ENCODE peak calls at places on chromosomes 2 and 18, in four cellular contexts. K is HEK293T, B is GM12878, C is K562. A is an unnamed sample.

GRCh38 chr18:34801769-34802168 is 91.7 kb downstream of the DTNA start:
- DNase-seq in K (no peak), B (no peak), C (no peak), A (no peak)

GRCh38 chr2:225466891-225467604 is 67.5 kb downstream of the NYAP2 start:
- DNase-seq in K (no peak), B (no peak), C (peak), A (no peak)

GRCh38 chr2:43842866-43843226 is 4.1 kb downstream of the ABCG8 start:
- DNase-seq in K (peak), B (no peak), C (no peak), A (no peak)

GRCh38 chr2:16012626-16013501 is 72.5 kb downstream of the MYCN start:
- DNase-seq in K (no peak), B (no peak), C (no peak), A (no peak)

GRCh38 chr2:118050386-118050785 is 36.5 kb upstream of the CCDC93 start:
- DNase-seq in K (peak), B (no peak), C (no peak), A (no peak)

GRCh38 chr2:15145046-15145817 is 415.9 kb downstream of the NBAS start:
- DNase-seq in K (no peak), B (no peak), C (no peak), A (no peak)

GRCh38 chr2:241974096-241974495 is 104.6 kb downstream of the RTP5 start:
- DNase-seq in K (no peak), B (no peak), C (no peak), A (no peak)

GRCh38 chr2:179953359-179953758 is 53.7 kb downstream of the CWC22 start:
- DNase-seq in K (no peak), B (no peak), C (no peak), A (no peak)

GRCh38 chr2:62814132-62814531 is 108.6 kb downstream of the EHBP1 start:
- DNase-seq in K (no peak), B (no peak), C (peak), A (no peak)

GRCh38 chr2:147829106-147829505 is 15.7 kb upstream of the ACVR2A start:
- DNase-seq in K (no peak), B (no peak), C (peak), A (no peak)

DNA sequence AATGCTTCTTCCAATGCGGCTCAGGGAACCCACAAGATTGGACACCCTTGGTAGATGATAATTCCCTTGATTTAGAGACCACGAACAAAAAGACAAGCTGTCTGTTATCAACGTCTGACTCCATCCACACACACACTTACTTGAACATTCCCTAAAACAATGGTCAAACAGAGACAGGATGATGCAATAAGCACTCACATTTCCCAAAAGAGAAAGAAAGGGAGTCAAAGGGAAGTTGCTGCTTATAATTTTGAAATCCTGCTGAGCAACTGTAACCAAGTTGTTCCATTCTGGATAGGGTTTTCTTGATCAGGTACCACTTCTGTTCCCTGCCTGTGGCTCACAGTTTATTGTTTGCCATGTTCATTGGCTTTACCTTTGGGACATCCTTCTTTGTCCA is 571.3 kb upstream of the CNTNAP5 start:
- DNase-seq in K (no peak), B (no peak), C (no peak), A (no peak)
- TF ChIP-seq FOXK2 in K (no peak), B (no peak), C (no peak), A (no peak)

DNA sequence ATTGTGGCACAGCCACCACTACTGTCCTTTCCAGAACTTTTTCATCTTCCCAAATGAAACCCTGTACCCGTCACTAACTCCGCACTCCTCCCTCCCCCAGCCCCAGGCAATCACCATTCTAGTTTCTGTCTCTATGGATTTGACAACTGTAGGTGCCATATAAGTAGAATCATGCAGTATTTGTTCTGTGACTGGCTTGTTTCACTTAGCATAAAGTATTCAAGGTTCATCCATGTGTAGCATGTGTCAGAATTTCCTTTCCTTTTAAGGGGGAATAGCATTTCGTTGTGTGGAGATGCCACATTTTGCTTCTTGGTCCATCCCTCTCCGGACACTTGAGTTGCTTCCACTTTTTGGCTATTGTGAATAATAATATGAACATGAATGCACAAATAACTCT is 842 bp upstream of the CKAP2L start:
- DNase-seq in K (no peak), B (no peak), C (no peak), A (no peak)
- TF ChIP-seq FOXK2 in K (no peak), B (no peak), C (no peak), A (no peak)

DNA sequence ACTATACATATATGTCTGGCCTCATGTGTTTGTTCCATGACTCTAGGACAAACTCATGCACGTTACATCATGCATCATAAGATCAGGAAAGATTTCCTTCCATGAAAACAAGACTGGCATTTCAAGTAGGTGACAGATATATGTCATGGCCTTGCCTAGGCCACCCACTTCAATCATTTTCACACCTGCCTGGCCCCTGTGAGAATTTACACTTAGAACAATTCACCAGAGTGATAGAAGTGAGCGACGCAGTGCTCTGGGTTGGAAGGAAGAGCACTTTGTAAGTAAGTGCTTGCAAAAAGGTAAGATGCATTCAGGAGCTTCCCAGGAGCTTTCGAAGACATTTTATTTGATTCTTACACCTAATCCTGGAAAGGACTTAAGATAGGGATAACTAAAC is 39.5 kb downstream of the TMEM163 start:
- DNase-seq in K (no peak), B (no peak), C (no peak), A (no peak)
- TF ChIP-seq FOXK2 in K (no peak), B (no peak), C (no peak), A (no peak)

GRCh38 chr2:85938456-85938855 is 49.7 kb upstream of the ST3GAL5 start:
- DNase-seq in K (no peak), B (no peak), C (no peak), A (no peak)
- TF ChIP-seq FOXK2 in K (no peak), B (no peak), C (no peak), A (no peak)

GRCh38 chr2:240567137-240567871 is 980 bp upstream of the RNPEPL1 start:
- DNase-seq in K (no peak), B (no peak), C (peak), A (no peak)

GRCh38 chr2:240564191-240564570 is 4.0 kb downstream of the DUSP28 start:
- DNase-seq in K (no peak), B (no peak), C (no peak), A (no peak)

GRCh38 chr2:240566203-240567136 is 1.8 kb upstream of the RNPEPL1 start:
- DNase-seq in K (peak), B (peak), C (peak), A (peak)

GRCh38 chr2:240565267-240566202 is 2.7 kb upstream of the RNPEPL1 start:
- DNase-seq in K (no peak), B (peak), C (peak), A (peak)

GRCh38 chr2:240564571-240565266 is 3.6 kb upstream of the RNPEPL1 start:
- DNase-seq in K (no peak), B (no peak), C (peak), A (no peak)
- TF ChIP-seq FOXK2 in K (no peak), B (no peak), C (peak), A (no peak)

GRCh38 chr2:121638333-121638732 is 10.9 kb downstream of the CLASP1 start:
- DNase-seq in K (no peak), B (no peak), C (no peak), A (peak)

GRCh38 chr2:121634354-121635307 is 14.6 kb downstream of the CLASP1 start:
- DNase-seq in K (no peak), B (no peak), C (no peak), A (no peak)

GRCh38 chr2:121635371-121635770 is 13.9 kb downstream of the CLASP1 start:
- DNase-seq in K (no peak), B (no peak), C (no peak), A (no peak)

GRCh38 chr2:121627525-121628050 is 21.7 kb downstream of the CLASP1 start:
- DNase-seq in K (no peak), B (no peak), C (peak), A (no peak)

GRCh38 chr2:121633463-121633862 is 15.8 kb downstream of the CLASP1 start:
- DNase-seq in K (no peak), B (no peak), C (no peak), A (no peak)
- TF ChIP-seq FOXK2 in K (no peak), B (no peak), C (no peak), A (no peak)

DNA sequence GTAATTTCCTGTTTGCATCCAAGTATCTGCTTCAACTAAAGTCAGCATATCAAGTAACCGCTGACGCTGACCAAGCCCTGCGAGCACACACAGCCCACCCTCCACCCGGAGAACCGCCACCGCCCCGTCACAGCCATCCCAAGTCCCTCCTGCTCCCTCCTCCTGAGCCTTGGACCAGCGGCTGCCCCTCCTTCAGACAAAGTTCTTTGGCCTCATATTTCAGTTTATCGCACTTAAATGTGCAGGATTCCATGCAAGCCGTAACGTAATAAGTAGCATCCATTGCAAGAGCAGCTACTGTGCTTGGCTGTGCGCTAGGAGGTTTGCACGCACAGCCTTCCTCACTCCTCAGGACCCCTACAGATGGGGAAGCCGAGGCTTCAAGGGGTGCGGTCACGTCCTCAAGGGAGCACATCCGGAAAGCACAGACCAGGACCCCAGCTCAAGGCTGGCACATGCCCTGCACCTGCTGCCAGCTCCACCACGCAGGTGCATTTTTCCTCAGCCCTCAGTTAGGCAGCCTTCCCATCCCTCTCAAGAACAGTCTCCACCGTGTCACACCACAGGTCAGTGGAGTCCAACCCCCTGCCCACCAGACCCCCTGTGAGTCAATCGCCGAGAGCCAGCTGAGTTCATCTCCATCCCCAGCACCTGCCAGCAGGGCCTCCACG is 17.1 kb downstream of the PXDN start:
- DNase-seq in K (peak), B (no peak), C (no peak), A (no peak)
- TF ChIP-seq FOXK2 in K (no peak), B (no peak), C (no peak), A (no peak)

GRCh38 chr2:113851640-113852039 is 38.2 kb upstream of the ACTR3 start:
- DNase-seq in K (no peak), B (no peak), C (no peak), A (no peak)
- TF ChIP-seq FOXK2 in K (no peak), B (no peak), C (no peak), A (no peak)

DNA sequence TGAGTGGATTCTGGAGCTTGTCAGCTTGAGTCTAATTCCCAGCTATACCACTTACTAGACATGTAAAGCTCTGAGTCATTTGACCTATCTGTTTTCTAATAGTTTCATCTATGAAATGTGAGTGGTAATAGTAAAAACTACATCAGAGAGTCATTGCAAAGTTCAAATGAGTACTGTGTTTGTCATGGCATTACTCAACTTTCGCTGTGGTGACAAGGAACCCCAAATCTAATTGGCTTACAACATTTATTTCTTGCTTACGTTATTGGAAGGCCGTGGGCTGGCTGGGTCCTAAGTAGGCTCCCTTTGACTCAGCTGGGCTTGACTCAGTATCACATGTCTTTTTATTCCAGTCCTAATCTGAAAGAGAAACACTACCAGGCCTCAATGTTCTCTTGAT is 431.6 kb upstream of the SPHKAP start:
- DNase-seq in K (no peak), B (peak), C (no peak), A (no peak)
- TF ChIP-seq FOXK2 in K (no peak), B (no peak), C (no peak), A (no peak)

DNA sequence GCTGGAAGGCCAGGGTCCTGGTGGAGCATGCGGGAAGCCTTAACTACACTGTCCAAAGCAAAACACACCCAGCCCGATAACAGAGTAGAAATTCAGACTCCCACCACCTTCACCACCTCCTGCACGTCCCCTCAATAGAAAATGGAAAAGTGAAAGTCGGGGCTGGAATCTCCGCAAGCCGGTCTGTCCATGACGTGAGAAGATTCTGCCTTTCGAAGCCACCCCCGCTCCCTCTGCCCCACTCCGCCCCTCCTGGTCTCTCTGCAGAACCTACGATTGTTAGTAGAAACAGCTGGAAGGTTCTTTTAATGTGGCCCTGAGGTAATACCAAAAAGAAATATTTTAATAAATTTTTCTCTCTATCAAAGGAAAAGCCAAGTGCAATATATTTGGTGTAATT is 116.4 kb downstream of the GBX2 start:
- DNase-seq in K (no peak), B (no peak), C (no peak), A (no peak)
- TF ChIP-seq FOXK2 in K (no peak), B (no peak), C (no peak), A (no peak)